ENCODE peak calls at places on chromosome 3, in four cellular contexts. I is stimulated activated CD4-positive, alpha-beta T cell treated with anti-CD3 and anti-CD28 coated beads, Interleukin-4, amount 100 ng/mL, for 1 hour; Y is mesothelial cell of epicardium; O is activated naive CD4-positive, alpha-beta T cell treated with anti-CD3 and anti-CD28 coated beads for 36 hours. M is an unnamed sample.

GRCh38 chr3:128698211-128699011 is 27.6 kb upstream of the RAB7A start:
- DNase-seq in I (peak; percentile 26), Y (peak; percentile 27), O (peak; percentile 32), M (peak; percentile 48)

GRCh38 chr3:129173206-129173605 is 10.5 kb downstream of the CNBP start:
- DNase-seq in I (no peak), Y (no peak), O (no peak), M (no peak)

GRCh38 chr3:183555541-183556081 is at the start of gene KLHL6:
- DNase-seq in I (peak; percentile 65), Y (no peak), O (peak; percentile 91), M (peak; percentile 73)

GRCh38 chr3:160448845-160449659 is 534 bp downstream of the TRIM59 start:
- DNase-seq in I (no peak), Y (peak; percentile 34), O (no peak), M (peak; percentile 89)

GRCh38 chr3:87207500-87207899 is 19.6 kb upstream of the CHMP2B start:
- DNase-seq in I (no peak), Y (no peak), O (no peak), M (no peak)

GRCh38 chr3:4582634-4583033 is 89.5 kb downstream of the ITPR1 start:
- DNase-seq in I (no peak), Y (no peak), O (no peak), M (no peak)

GRCh38 chr3:66153961-66154923 is 66.6 kb upstream of the SLC25A26 start:
- DNase-seq in I (no peak), Y (no peak), O (no peak), M (peak; percentile 10)

GRCh38 chr3:94185753-94186152 is 122.9 kb downstream of the NSUN3 start:
- DNase-seq in I (no peak), Y (no peak), O (no peak), M (no peak)

GRCh38 chr3:137970914-137971831 is 38.8 kb upstream of the CLDN18 start:
- DNase-seq in I (peak; percentile 57), Y (peak; percentile 52), O (peak; percentile 77), M (peak; percentile 85)

GRCh38 chr3:31955581-31955980 is 25.5 kb downstream of the OSBPL10 start:
- DNase-seq in I (no peak), Y (no peak), O (no peak), M (no peak)

GRCh38 chr3:126129408-126129891 is 45.5 kb upstream of the SLC41A3 start:
- DNase-seq in I (no peak), Y (peak; percentile 12), O (no peak), M (peak; percentile 81)

GRCh38 chr3:58167431-58168351 is 43.1 kb downstream of the DNASE1L3 start:
- DNase-seq in I (peak; percentile 65), Y (no peak), O (peak; percentile 79), M (no peak)

GRCh38 chr3:29764603-29765254 is 483.9 kb downstream of the RBMS3 start:
- DNase-seq in I (no peak), Y (no peak), O (no peak), M (no peak)

GRCh38 chr3:37559461-37559860 is 302.2 kb upstream of the CTDSPL start:
- DNase-seq in I (no peak), Y (no peak), O (no peak), M (no peak)

GRCh38 chr3:56890448-56891083 is 88.8 kb upstream of the ARHGEF3 start:
- DNase-seq in I (no peak), Y (no peak), O (peak; percentile 35), M (no peak)

GRCh38 chr3:5071061-5071460 is 51.0 kb upstream of the ARL8B start:
- DNase-seq in I (no peak), Y (no peak), O (no peak), M (no peak)

GRCh38 chr3:33096103-33096868 is 660 bp downstream of the GLB1 start:
- DNase-seq in I (peak; percentile 54), Y (no peak), O (peak; percentile 68), M (peak; percentile 60)

GRCh38 chr3:31958721-31959152 is 22.3 kb downstream of the OSBPL10 start:
- DNase-seq in I (no peak), Y (no peak), O (no peak), M (no peak)

GRCh38 chr3:11770105-11770476 is 76.6 kb downstream of the TAMM41 start:
- DNase-seq in I (no peak), Y (no peak), O (no peak), M (no peak)

GRCh38 chr3:141845407-141846049 is 30.9 kb upstream of the ATP1B3 start:
- DNase-seq in I (peak; percentile 13), Y (no peak), O (peak; percentile 48), M (no peak)

GRCh38 chr3:74537164-74537563 is 77.3 kb downstream of the CNTN3 start:
- DNase-seq in I (no peak), Y (no peak), O (no peak), M (no peak)

GRCh38 chr3:98702166-98702565 is 61.0 kb upstream of the ST3GAL6 start:
- DNase-seq in I (no peak), Y (no peak), O (no peak), M (no peak)

GRCh38 chr3:33360136-33360825 is 79.9 kb downstream of the UBP1 start:
- DNase-seq in I (no peak), Y (no peak), O (no peak), M (no peak)

GRCh38 chr3:15492847-15493360 is 28.6 kb downstream of the COLQ start:
- DNase-seq in I (no peak), Y (no peak), O (no peak), M (no peak)

GRCh38 chr3:146160964-146161724 is at the start of gene PLOD2:
- DNase-seq in I (peak; percentile 3), Y (peak; percentile 55), O (peak; percentile 13), M (peak; percentile 95)

GRCh38 chr3:27483117-27484001 is 825 bp downstream of the SLC4A7 start:
- DNase-seq in I (peak; percentile 33), Y (peak; percentile 41), O (peak; percentile 37), M (peak; percentile 60)

GRCh38 chr3:135471911-135472310 is 493.6 kb upstream of the PPP2R3A start:
- DNase-seq in I (no peak), Y (no peak), O (no peak), M (no peak)

GRCh38 chr3:48338635-48339034 is 5.2 kb upstream of the SPINK8 start:
- DNase-seq in I (no peak), Y (no peak), O (no peak), M (peak; percentile 26)

GRCh38 chr3:127135241-127136023 is 57.5 kb upstream of the PRR23E start:
- DNase-seq in I (no peak), Y (no peak), O (peak; percentile 25), M (no peak)

GRCh38 chr3:22091329-22091728 is 340.3 kb upstream of the ZNF385D start:
- DNase-seq in I (no peak), Y (no peak), O (no peak), M (no peak)

GRCh38 chr3:183275418-183275817 is 22.4 kb downstream of the B3GNT5 start:
- DNase-seq in I (no peak), Y (no peak), O (no peak), M (no peak)

GRCh38 chr3:33481018-33481621 is 40.9 kb upstream of the UBP1 start:
- DNase-seq in I (no peak), Y (no peak), O (no peak), M (no peak)

GRCh38 chr3:168801792-168802191 is 706.1 kb upstream of the GOLIM4 start:
- DNase-seq in I (no peak), Y (no peak), O (no peak), M (no peak)

GRCh38 chr3:110495201-110495927 is 576.3 kb upstream of the NECTIN3 start:
- DNase-seq in I (no peak), Y (no peak), O (no peak), M (no peak)

GRCh38 chr3:181969925-181970324 is 258.2 kb downstream of the SOX2 start:
- DNase-seq in I (no peak), Y (no peak), O (no peak), M (no peak)

GRCh38 chr3:125375950-125376679 is 990 bp upstream of the ZNF148 start:
- DNase-seq in I (no peak), Y (no peak), O (no peak), M (no peak)

GRCh38 chr3:136495213-136495612 is 245.1 kb downstream of the PCCB start:
- DNase-seq in I (no peak), Y (no peak), O (no peak), M (no peak)

GRCh38 chr3:157247391-157247790 is 87.4 kb upstream of the CCNL1 start:
- DNase-seq in I (no peak), Y (no peak), O (no peak), M (no peak)

M was measured in upper lobe of left lung.